ENCODE peak calls at places on chromosomes 3 and 15, in nine cellular contexts. X is cardiac muscle cell, B is body of pancreas, K is transverse colon, G is testis, R is GM23338, V is SK-N-SH, O is hepatocyte, F is neuronal stem cell. T is an unnamed sample.

GRCh38 chr3:48898383-48899234 is at the start of gene SLC25A20:
- DNase-seq in V (peak; percentile 98), F (peak; percentile 57), O (peak; percentile 96), X (peak; percentile 90), K (peak; percentile 98), G (peak; percentile 91), B (peak; percentile 93), R (peak; percentile 98), T (peak; percentile 91)

GRCh38 chr3:102979682-102980378 is 545.0 kb downstream of the ZPLD1 start:
- DNase-seq in G (peak; percentile 57), V (peak; percentile 5), O (peak; percentile 70), R (no peak), K (peak; percentile 39), F (no peak), X (no peak), B (peak; percentile 72), T (no peak)

GRCh38 chr15:46996331-46996730 is 721.0 kb upstream of the SEMA6D start:
- DNase-seq in K (no peak), V (no peak), X (no peak), G (no peak), B (no peak), O (no peak), R (no peak), F (no peak), T (no peak)

GRCh38 chr15:25368855-25369254 is 70.0 kb downstream of the UBE3A start:
- DNase-seq in K (no peak), V (no peak), G (no peak), F (no peak), O (no peak), B (no peak), R (no peak), X (no peak), T (no peak)

GRCh38 chr3:18988619-18989229 is 159.6 kb upstream of the KCNH8 start:
- DNase-seq in K (no peak), O (peak; percentile 67), B (no peak), G (no peak), F (peak; percentile 27), V (peak; percentile 50), X (peak; percentile 42), R (peak; percentile 80), T (no peak)

GRCh38 chr15:89543389-89543788 is 31.9 kb upstream of the TICRR start:
- DNase-seq in V (no peak), B (no peak), G (no peak), O (no peak), X (no peak), K (no peak), F (no peak), R (no peak), T (no peak)

GRCh38 chr3:166284994-166285393 is 447.8 kb upstream of the BCHE start:
- DNase-seq in K (no peak), R (no peak), F (no peak), G (no peak), B (no peak), X (no peak), V (no peak), O (peak; percentile 46), T (no peak)

GRCh38 chr15:76340198-76340801 is 3.7 kb downstream of the ISL2 start:
- DNase-seq in R (peak; percentile 42), B (no peak), V (peak; percentile 28), X (peak; percentile 49), O (peak; percentile 38), F (peak; percentile 71), K (peak; percentile 28), G (no peak), T (no peak)

GRCh38 chr15:68301300-68301699 is 23.8 kb downstream of the FEM1B start:
- DNase-seq in R (no peak), V (no peak), O (no peak), X (no peak), F (no peak), B (no peak), G (peak; percentile 6), K (no peak), T (no peak)

GRCh38 chr15:101176625-101177024 is 75.2 kb downstream of the CHSY1 start:
- DNase-seq in F (no peak), V (no peak), O (no peak), G (no peak), X (no peak), R (no peak), K (no peak), B (no peak), T (peak; percentile 61)

GRCh38 chr3:111864821-111865656 is 6.0 kb downstream of the PHLDB2 start:
- DNase-seq in X (peak; percentile 25), O (peak; percentile 40), B (no peak), V (no peak), K (no peak), G (no peak), R (no peak), F (no peak), T (no peak)

GRCh38 chr15:42578984-42579537 is 3.7 kb downstream of the STARD9 start:
- DNase-seq in F (no peak), K (no peak), X (no peak), R (no peak), G (no peak), V (no peak), O (no peak), B (no peak), T (no peak)

GRCh38 chr15:85412956-85413854 is 32.8 kb downstream of the AKAP13 start:
- DNase-seq in X (no peak), R (no peak), K (peak; percentile 77), O (peak; percentile 68), F (no peak), G (peak; percentile 50), V (peak; percentile 27), B (peak; percentile 42), T (peak; percentile 53)

GRCh38 chr3:193559100-193559499 is 4.4 kb upstream of the ATP13A4 start:
- DNase-seq in B (no peak), G (no peak), X (no peak), O (no peak), K (no peak), R (no peak), F (no peak), V (no peak), T (no peak)

GRCh38 chr3:38334656-38335055 is 11.9 kb upstream of the XYLB start:
- DNase-seq in V (no peak), K (no peak), B (no peak), F (no peak), G (no peak), O (no peak), R (no peak), X (peak; percentile 9), T (no peak)

GRCh38 chr15:34841220-34841841 is 46.0 kb upstream of the ACTC1 start:
- DNase-seq in F (no peak), G (no peak), R (no peak), O (no peak), V (no peak), K (no peak), X (no peak), B (no peak), T (no peak)

GRCh38 chr15:42494998-42495360 is 455 bp upstream of the SNAP23 start:
- DNase-seq in O (peak; percentile 74), R (peak; percentile 36), B (peak; percentile 43), F (peak; percentile 2), G (peak; percentile 76), V (peak; percentile 27), X (no peak), K (peak; percentile 57), T (no peak)

GRCh38 chr3:126360046-126360713 is 3.0 kb upstream of the KLF15 start:
- DNase-seq in R (no peak), X (no peak), O (no peak), V (no peak), G (no peak), B (no peak), K (peak; percentile 3), F (no peak), T (peak; percentile 5)
- H3K27me3 ChIP-seq in R (peaks cover 21% of the 10 kb centered on the region), X (peaks cover 6% of the 10 kb centered on the region), O (peaks cover 31% of the 10 kb centered on the region), V (peaks cover 44% of the 10 kb centered on the region), G (no peaks in the 10 kb centered on the region), B (no peaks in the 10 kb centered on the region), K (peaks cover 58% of the 10 kb centered on the region), F (peaks cover 50% of the 10 kb centered on the region), T (no peaks in the 10 kb centered on the region)

GRCh38 chr3:50610181-50610971 is 1.2 kb downstream of the CISH start:
- DNase-seq in G (no peak), B (peak; percentile 80), X (no peak), V (no peak), O (peak; percentile 57), F (no peak), K (peak; percentile 86), R (no peak), T (no peak)

GRCh38 chr3:50607271-50608091 is 4.1 kb downstream of the CISH start:
- DNase-seq in B (no peak), F (no peak), X (no peak), V (no peak), R (no peak), K (no peak), O (no peak), G (no peak), T (no peak)

GRCh38 chr3:50608278-50608677 is 3.3 kb downstream of the CISH start:
- DNase-seq in F (no peak), G (no peak), X (no peak), O (no peak), V (no peak), K (no peak), B (no peak), R (no peak), T (no peak)

GRCh38 chr3:50609743-50610085 is 1.9 kb downstream of the CISH start:
- DNase-seq in B (no peak), V (no peak), G (no peak), O (no peak), F (no peak), X (no peak), R (no peak), K (no peak), T (no peak)

DNA sequence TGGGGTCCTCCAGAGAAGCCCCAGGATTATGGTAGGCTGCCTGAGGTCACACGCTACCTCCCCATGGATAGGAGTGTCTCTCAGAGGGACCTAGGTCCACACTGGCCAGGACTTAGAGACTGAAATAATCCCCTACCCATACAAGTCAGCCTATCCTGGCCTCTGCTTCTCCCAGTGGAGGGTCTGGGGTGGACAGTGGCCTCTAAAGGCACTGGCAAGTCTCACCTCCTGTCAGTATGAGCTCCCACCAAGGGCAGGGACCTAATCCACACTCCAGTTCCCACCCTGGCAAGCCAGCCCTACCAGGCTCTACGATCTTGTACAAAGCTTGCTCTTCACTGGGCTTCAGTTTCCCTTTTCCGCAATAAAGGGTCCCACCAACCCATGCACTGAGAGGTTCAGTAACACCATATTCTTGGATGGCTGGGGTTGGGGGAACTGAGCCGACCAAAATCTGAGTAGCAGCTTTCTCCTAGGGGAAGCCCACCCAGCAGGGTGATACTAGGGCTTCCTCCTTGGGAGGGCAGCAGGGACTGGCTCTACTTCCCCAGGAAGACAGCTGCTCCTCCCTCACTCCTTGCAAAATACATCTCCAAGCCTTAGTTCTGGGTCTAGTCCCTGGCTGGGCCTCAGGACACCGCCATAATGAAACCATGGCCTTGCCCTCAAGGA is 2.4 kb downstream of the CISH start:
- DNase-seq in G (no peak), R (no peak), O (no peak), X (no peak), V (no peak), K (no peak), B (no peak), F (no peak), T (no peak)
- H3K4me1 ChIP-seq in G (peaks cover 53% of the 10 kb centered on the region), R (peaks cover 8% of the 10 kb centered on the region), O (peaks cover 23% of the 10 kb centered on the region), X (peaks cover 17% of the 10 kb centered on the region), V (peaks cover 34% of the 10 kb centered on the region), K (peaks cover 40% of the 10 kb centered on the region), B (peaks cover 93% of the 10 kb centered on the region), F (peaks cover 14% of the 10 kb centered on the region), T (peaks cover 11% of the 10 kb centered on the region)

GRCh38 chr3:13332158-13332557 is 88.0 kb downstream of the NUP210 start:
- DNase-seq in O (no peak), R (no peak), X (no peak), K (peak; percentile 63), F (no peak), G (no peak), B (peak; percentile 50), V (no peak), T (no peak)
- H3K4me3 ChIP-seq in O (no peak overlapping the region), R (no peak overlapping the region), X (no peak overlapping the region), K (no peak overlapping the region), F (no peak overlapping the region), G (no peak overlapping the region), B (no peak overlapping the region), V (no peak overlapping the region), T (no peak overlapping the region)

GRCh38 chr15:57592836-57593420 is 1.2 kb downstream of the MYZAP start:
- DNase-seq in X (no peak), V (no peak), B (no peak), G (no peak), R (no peak), F (no peak), O (no peak), K (no peak), T (no peak)
- H3K27me3 ChIP-seq in X (no peaks in the 10 kb centered on the region), V (peaks cover 17% of the 10 kb centered on the region), B (no peaks in the 10 kb centered on the region), G (no peaks in the 10 kb centered on the region), R (peaks cover 21% of the 10 kb centered on the region), F (peaks cover 94% of the 10 kb centered on the region), O (no peaks in the 10 kb centered on the region), K (no peaks in the 10 kb centered on the region), T (no peaks in the 10 kb centered on the region)

T was measured in Caco-2.